ENCODE peak calls at places on chromosomes 1 and 21, in five cellular contexts. One of them, this sample, is unnamed.

GRCh38 chr1:244450597-244451538 is 841 bp downstream of the ADSS2 start:
- DNase-seq in endothelial cell of umbilical vein: peak
- DNase-seq in HepG2: peak
- DNase-seq in HCT116: no peak
- DNase-seq in K562: peak
- DNase-seq in this sample: no peak

GRCh38 chr1:234597894-234598293 is 12.1 kb downstream of the IRF2BP2 start:
- DNase-seq in K562: peak
- DNase-seq in HepG2: peak
- DNase-seq in HCT116: no peak
- DNase-seq in endothelial cell of umbilical vein: peak
- DNase-seq in this sample: no peak

GRCh38 chr1:92902406-92902744 is 58.9 kb downstream of the DIPK1A start:
- DNase-seq in HCT116: no peak
- DNase-seq in endothelial cell of umbilical vein: no peak
- DNase-seq in HepG2: no peak
- DNase-seq in K562: no peak
- DNase-seq in this sample: no peak

GRCh38 chr21:41188476-41189146 is 20.7 kb downstream of the BACE2 start:
- DNase-seq in endothelial cell of umbilical vein: no peak
- DNase-seq in HCT116: no peak
- DNase-seq in HepG2: no peak
- DNase-seq in K562: no peak
- DNase-seq in this sample: no peak

GRCh38 chr1:1034438-1034759 is 14.5 kb downstream of the AGRN start:
- DNase-seq in endothelial cell of umbilical vein: no peak
- DNase-seq in HCT116: no peak
- DNase-seq in HepG2: no peak
- DNase-seq in K562: no peak
- DNase-seq in this sample: no peak

GRCh38 chr1:213820362-213821149 is 167.2 kb upstream of the PROX1 start:
- DNase-seq in HepG2: peak
- DNase-seq in K562: no peak
- DNase-seq in HCT116: no peak
- DNase-seq in endothelial cell of umbilical vein: no peak
- DNase-seq in this sample: no peak

GRCh38 chr1:9437931-9438330 is 101.3 kb upstream of the SLC25A33 start:
- DNase-seq in K562: no peak
- DNase-seq in HepG2: no peak
- DNase-seq in endothelial cell of umbilical vein: no peak
- DNase-seq in HCT116: no peak
- DNase-seq in this sample: no peak

GRCh38 chr1:172360511-172360910 is 60.0 kb upstream of the C1orf105 start:
- DNase-seq in HepG2: peak
- DNase-seq in HCT116: no peak
- DNase-seq in K562: no peak
- DNase-seq in endothelial cell of umbilical vein: peak
- DNase-seq in this sample: no peak

GRCh38 chr1:234001817-234002216 is 97.3 kb downstream of the SLC35F3 start:
- DNase-seq in endothelial cell of umbilical vein: no peak
- DNase-seq in K562: no peak
- DNase-seq in HepG2: no peak
- DNase-seq in HCT116: no peak
- DNase-seq in this sample: no peak

GRCh38 chr1:115365738-115366137 is 27.7 kb upstream of the NGF start:
- DNase-seq in HCT116: no peak
- DNase-seq in K562: no peak
- DNase-seq in endothelial cell of umbilical vein: no peak
- DNase-seq in HepG2: no peak
- DNase-seq in this sample: no peak

GRCh38 chr1:202967684-202968281 is 726 bp upstream of the CYB5R1 start:
- DNase-seq in HepG2: no peak
- DNase-seq in endothelial cell of umbilical vein: peak
- DNase-seq in HCT116: no peak
- DNase-seq in K562: peak
- DNase-seq in this sample: no peak

DNA sequence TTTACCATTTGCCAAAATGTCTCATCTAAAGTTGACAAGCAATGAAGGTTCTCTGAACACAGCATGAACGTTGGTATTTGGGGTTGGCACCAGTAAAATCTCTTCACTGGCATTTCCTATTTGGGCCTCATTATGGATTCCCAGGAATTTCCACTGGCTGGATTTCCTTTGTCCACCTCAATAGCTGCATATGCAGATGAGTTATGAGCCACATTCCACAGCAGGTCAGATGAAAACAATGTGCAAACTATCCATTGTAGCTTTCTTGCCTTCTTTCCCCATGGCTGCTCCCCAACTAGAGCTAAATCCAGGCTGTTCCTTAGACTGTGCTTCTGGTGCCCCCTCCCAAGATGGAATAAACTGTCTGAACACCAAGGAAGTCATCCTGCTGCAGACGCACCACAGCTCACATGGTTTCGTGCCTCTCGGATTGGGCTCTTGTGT is 168.1 kb upstream of the FGGY start:
- DNase-seq in HCT116: no peak
- DNase-seq in HepG2: no peak
- DNase-seq in K562: no peak
- DNase-seq in endothelial cell of umbilical vein: peak
- DNase-seq in this sample: no peak
- H3K27ac ChIP-seq in HCT116: no peak
- H3K27ac ChIP-seq in HepG2: no peak
- H3K27ac ChIP-seq in K562: no peak
- H3K27ac ChIP-seq in endothelial cell of umbilical vein: peak
- H3K27ac ChIP-seq in this sample: no peak

GRCh38 chr1:209883341-209883971 is 54.6 kb upstream of the SYT14 start:
- DNase-seq in K562: no peak
- DNase-seq in HCT116: no peak
- DNase-seq in endothelial cell of umbilical vein: peak
- DNase-seq in HepG2: no peak
- DNase-seq in this sample: no peak
- H3K9ac ChIP-seq in K562: no peak
- H3K9ac ChIP-seq in HCT116: no peak
- H3K9ac ChIP-seq in endothelial cell of umbilical vein: no peak
- H3K9ac ChIP-seq in HepG2: no peak
- H3K9ac ChIP-seq in this sample: no peak

GRCh38 chr1:39043513-39043912 is 17.4 kb downstream of the NDUFS5 start:
- DNase-seq in K562: no peak
- DNase-seq in HepG2: no peak
- DNase-seq in HCT116: no peak
- DNase-seq in endothelial cell of umbilical vein: no peak
- DNase-seq in this sample: no peak
- TF ChIP-seq POLR2AphosphoS5 in K562: no peak
- TF ChIP-seq POLR2AphosphoS5 in HepG2: no peak
- TF ChIP-seq POLR2AphosphoS5 in HCT116: no peak
- TF ChIP-seq POLR2AphosphoS5 in endothelial cell of umbilical vein: no peak
- TF ChIP-seq POLR2AphosphoS5 in this sample: no peak

DNA sequence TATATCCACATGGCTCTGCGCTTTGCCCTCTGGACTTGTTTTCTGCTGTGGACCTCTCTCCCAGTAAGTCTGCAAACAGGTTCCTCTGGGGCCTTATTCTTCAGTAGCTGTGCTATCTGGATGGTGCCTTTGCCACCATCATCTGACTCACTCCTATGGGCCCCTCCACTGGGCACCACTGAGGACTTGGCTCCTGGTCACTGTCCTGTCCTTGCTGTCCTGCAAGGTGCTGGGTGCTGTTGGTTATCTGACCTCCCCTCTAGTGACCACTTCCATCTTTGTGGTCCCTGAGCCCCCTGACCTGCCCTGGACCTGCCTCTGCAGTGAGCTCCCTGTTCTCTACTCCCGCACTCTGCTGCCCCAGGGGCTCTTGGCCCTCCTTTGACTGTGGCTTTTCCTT is 6.7 kb downstream of the CNIH3 start:
- DNase-seq in HCT116: no peak
- DNase-seq in HepG2: no peak
- DNase-seq in K562: no peak
- DNase-seq in endothelial cell of umbilical vein: no peak
- DNase-seq in this sample: no peak
- H3K27ac ChIP-seq in HCT116: no peak
- H3K27ac ChIP-seq in HepG2: no peak
- H3K27ac ChIP-seq in K562: no peak
- H3K27ac ChIP-seq in endothelial cell of umbilical vein: no peak
- H3K27ac ChIP-seq in this sample: no peak

GRCh38 chr1:229434005-229434640 is at the start of gene ACTA1:
- DNase-seq in endothelial cell of umbilical vein: no peak
- DNase-seq in HepG2: no peak
- DNase-seq in HCT116: no peak
- DNase-seq in K562: no peak
- DNase-seq in this sample: no peak
- H3K9ac ChIP-seq in endothelial cell of umbilical vein: no peak
- H3K9ac ChIP-seq in HepG2: no peak
- H3K9ac ChIP-seq in HCT116: no peak
- H3K9ac ChIP-seq in K562: no peak
- H3K9ac ChIP-seq in this sample: no peak

GRCh38 chr1:223137402-223138100 is 5.5 kb downstream of the TLR5 start:
- DNase-seq in HCT116: no peak
- DNase-seq in HepG2: peak
- DNase-seq in endothelial cell of umbilical vein: no peak
- DNase-seq in K562: no peak
- DNase-seq in this sample: peak
- TF ChIP-seq POLR2AphosphoS5 in HCT116: no peak
- TF ChIP-seq POLR2AphosphoS5 in HepG2: no peak
- TF ChIP-seq POLR2AphosphoS5 in endothelial cell of umbilical vein: no peak
- TF ChIP-seq POLR2AphosphoS5 in K562: no peak
- TF ChIP-seq POLR2AphosphoS5 in this sample: peak

GRCh38 chr1:179952181-179952580 is 2.4 kb upstream of the CEP350 start:
- DNase-seq in HCT116: no peak
- DNase-seq in HepG2: no peak
- DNase-seq in K562: no peak
- DNase-seq in endothelial cell of umbilical vein: no peak
- DNase-seq in this sample: no peak
- H3K27ac ChIP-seq in HCT116: no peak
- H3K27ac ChIP-seq in HepG2: no peak
- H3K27ac ChIP-seq in K562: no peak
- H3K27ac ChIP-seq in endothelial cell of umbilical vein: no peak
- H3K27ac ChIP-seq in this sample: no peak

This sample was measured in SK-N-MC.